ENCODE peak calls at places on chromosomes 7 and 10, in six cellular contexts. K, C, V, H, W and E are unnamed samples.
A peak's percentile ranks its signal among the peaks of the same experiment; 100 is the strongest.

GRCh38 chr10:62788861-62789467 is 15.6 kb upstream of the ADO start:
- ATAC-seq in K (no peak), C (no peak), H (peak; percentile 77), W (no peak), V (no peak), E (no peak)

GRCh38 chr7:144500225-144500624 is 96.7 kb upstream of the NOBOX start:
- ATAC-seq in H (peak; percentile 55), V (no peak), K (no peak), C (no peak), W (no peak), E (no peak)

GRCh38 chr7:131747625-131748024 is 191.2 kb upstream of the PODXL start:
- ATAC-seq in V (no peak), C (no peak), W (no peak), H (no peak), K (no peak), E (no peak)

GRCh38 chr7:49631071-49631826 is 142.2 kb upstream of the VWC2 start:
- ATAC-seq in V (no peak), C (no peak), H (peak; percentile 60), K (no peak), W (no peak), E (no peak)

GRCh38 chr10:73591935-73592699 is 975 bp upstream of the USP54 start:
- ATAC-seq in K (no peak), C (peak; percentile 94), V (peak; percentile 93), H (peak; percentile 80), W (peak; percentile 81), E (peak; percentile 67)

GRCh38 chr7:23012797-23013714 is 874 bp downstream of the HYCC1 start:
- ATAC-seq in V (peak; percentile 16), H (peak; percentile 1), K (no peak), C (peak; percentile 1), W (peak; percentile 1), E (no peak)

GRCh38 chr10:7300327-7300726 is 110.5 kb downstream of the SFMBT2 start:
- ATAC-seq in K (no peak), V (peak; percentile 60), C (no peak), W (peak; percentile 50), H (peak; percentile 32), E (no peak)

GRCh38 chr10:114513397-114513796 is 109.1 kb upstream of the AFAP1L2 start:
- ATAC-seq in K (no peak), W (no peak), H (no peak), V (no peak), C (peak; percentile 35), E (no peak)

GRCh38 chr10:33631991-33632390 is 297.5 kb upstream of the NRP1 start:
- ATAC-seq in W (no peak), V (no peak), H (no peak), C (no peak), K (no peak), E (no peak)

GRCh38 chr7:67671006-67671405 is 674.4 kb downstream of the TYW1 start:
- ATAC-seq in K (no peak), W (no peak), C (no peak), V (no peak), H (no peak), E (no peak)

GRCh38 chr7:24604640-24605039 is 31.4 kb downstream of the PALS2 start:
- ATAC-seq in H (no peak), C (no peak), K (no peak), W (no peak), V (no peak), E (no peak)

GRCh38 chr7:2621061-2621828 is 10.5 kb upstream of the TTYH3 start:
- ATAC-seq in W (no peak), V (peak; percentile 62), K (no peak), C (peak; percentile 60), H (peak; percentile 71), E (no peak)

GRCh38 chr10:108616559-108617285 is 1306.6 kb downstream of the XPNPEP1 start:
- ATAC-seq in V (no peak), H (no peak), K (no peak), W (no peak), C (no peak), E (no peak)

GRCh38 chr7:109663806-109664205 is 1094.1 kb downstream of the DNAJB9 start:
- ATAC-seq in W (no peak), V (no peak), K (no peak), C (no peak), H (no peak), E (no peak)

GRCh38 chr7:2689951-2690705 is 2.1 kb downstream of the AMZ1 start:
- ATAC-seq in W (no peak), H (no peak), C (no peak), K (no peak), V (no peak), E (no peak)

GRCh38 chr10:5999440-6000165 is 22.3 kb upstream of the IL15RA start:
- ATAC-seq in W (no peak), C (peak; percentile 48), V (no peak), K (no peak), H (no peak), E (no peak)

GRCh38 chr7:479948-480499 is 39.6 kb downstream of the PDGFA start:
- ATAC-seq in V (no peak), H (no peak), W (no peak), C (no peak), K (no peak), E (no peak)

GRCh38 chr10:133474027-133474426 is 20.3 kb downstream of the SCART1 start:
- ATAC-seq in C (no peak), H (no peak), W (no peak), V (no peak), K (no peak), E (peak; percentile 59)

GRCh38 chr10:22554481-22555182 is 159.7 kb downstream of the PIP4K2A start:
- ATAC-seq in V (peak; percentile 83), H (peak; percentile 95), K (no peak), W (no peak), C (peak; percentile 84), E (no peak)